ENCODE peak calls at places on chromosome 10, in four cellular contexts. F, U, Z and G are unnamed samples. For H3K27me3, the result is how much of the 10 kb centered on the place peaks cover.

GRCh38 chr10:77386833-77387232 is 250.8 kb downstream of the KCNMA1 start:
- DNase-seq in F (no peak), U (peak), Z (peak), G (no peak)

GRCh38 chr10:87094373-87095240 is at the start of the genes GLUD1 and SHLD2:
- DNase-seq in F (peak), U (peak), Z (peak), G (peak)

GRCh38 chr10:118851062-118852035 is 96.6 kb upstream of the CACUL1 start:
- DNase-seq in F (no peak), U (no peak), Z (no peak), G (no peak)

GRCh38 chr10:24483701-24484100 is 240.0 kb downstream of the ARHGAP21 start:
- DNase-seq in F (peak), U (peak), Z (peak), G (no peak)

GRCh38 chr10:25745976-25746375 is 188.1 kb upstream of the MYO3A start:
- DNase-seq in F (no peak), U (no peak), Z (no peak), G (no peak)

GRCh38 chr10:114110174-114110972 is 63.6 kb downstream of the CCDC186 start:
- DNase-seq in F (peak), U (no peak), Z (no peak), G (no peak)

GRCh38 chr10:129500617-129501339 is 33.7 kb downstream of the MGMT start:
- DNase-seq in F (no peak), U (no peak), Z (no peak), G (no peak)

GRCh38 chr10:34731885-34732701 is 83.0 kb downstream of the PARD3 start:
- DNase-seq in F (no peak), U (peak), Z (peak), G (no peak)

GRCh38 chr10:23370106-23370505 is 25.5 kb upstream of the C10orf67 start:
- DNase-seq in F (no peak), U (no peak), Z (no peak), G (no peak)

GRCh38 chr10:70052462-70053211 is at the start of gene MACROH2A2:
- DNase-seq in F (peak), U (peak), Z (peak), G (no peak)

GRCh38 chr10:8051851-8052257 is 2.6 kb upstream of the GATA3 start:
- DNase-seq in F (peak), U (no peak), Z (no peak), G (no peak)

GRCh38 chr10:8051109-8051781 is 3.2 kb upstream of the GATA3 start:
- DNase-seq in F (no peak), U (no peak), Z (no peak), G (no peak)

GRCh38 chr10:8049151-8049873 is 5.2 kb upstream of the GATA3 start:
- DNase-seq in F (peak), U (no peak), Z (no peak), G (no peak)

GRCh38 chr10:8049874-8050560 is 4.5 kb upstream of the GATA3 start:
- DNase-seq in F (peak), U (no peak), Z (no peak), G (no peak)

GRCh38 chr10:8050561-8051108 is 3.9 kb upstream of the GATA3 start:
- DNase-seq in F (peak), U (peak), Z (no peak), G (no peak)
- H3K4me3 ChIP-seq in F (peak), U (peak), Z (no peak), G (peak)

GRCh38 chr10:76185476-76186255 is 754.2 kb downstream of the LRMDA start:
- DNase-seq in F (no peak), U (no peak), Z (no peak), G (no peak)
- H3K27me3 ChIP-seq in F (under half), U (under half), Z (under half), G (under half)

GRCh38 chr10:108586424-108586823 is 1336.9 kb downstream of the XPNPEP1 start:
- DNase-seq in F (no peak), U (no peak), Z (no peak), G (no peak)
- H3K4me3 ChIP-seq in F (no peak), U (no peak), Z (no peak), G (no peak)

DNA sequence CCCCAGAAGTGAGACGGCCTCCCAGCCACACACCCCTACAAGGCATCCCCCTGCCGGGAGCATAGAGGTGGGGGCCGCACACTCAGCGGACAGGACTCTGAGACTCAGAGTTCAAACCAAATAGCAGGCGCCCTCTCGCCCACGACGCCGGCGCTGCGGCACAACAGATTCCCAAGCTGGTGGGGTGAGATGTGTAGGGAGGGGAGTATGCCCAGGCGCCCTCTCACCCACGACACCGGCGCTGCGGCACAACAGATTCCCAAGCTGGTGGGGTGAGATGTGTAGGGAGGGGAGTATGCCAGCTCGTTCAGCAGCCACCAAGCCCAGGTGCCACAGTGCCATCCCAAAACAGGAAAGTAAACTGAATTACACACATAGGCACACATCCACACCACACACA is 64.7 kb downstream of the TCERG1L start:
- DNase-seq in F (no peak), U (no peak), Z (no peak), G (peak)
- H3K27me3 ChIP-seq in F (under half), U (under half), Z (under half), G (under half)

DNA sequence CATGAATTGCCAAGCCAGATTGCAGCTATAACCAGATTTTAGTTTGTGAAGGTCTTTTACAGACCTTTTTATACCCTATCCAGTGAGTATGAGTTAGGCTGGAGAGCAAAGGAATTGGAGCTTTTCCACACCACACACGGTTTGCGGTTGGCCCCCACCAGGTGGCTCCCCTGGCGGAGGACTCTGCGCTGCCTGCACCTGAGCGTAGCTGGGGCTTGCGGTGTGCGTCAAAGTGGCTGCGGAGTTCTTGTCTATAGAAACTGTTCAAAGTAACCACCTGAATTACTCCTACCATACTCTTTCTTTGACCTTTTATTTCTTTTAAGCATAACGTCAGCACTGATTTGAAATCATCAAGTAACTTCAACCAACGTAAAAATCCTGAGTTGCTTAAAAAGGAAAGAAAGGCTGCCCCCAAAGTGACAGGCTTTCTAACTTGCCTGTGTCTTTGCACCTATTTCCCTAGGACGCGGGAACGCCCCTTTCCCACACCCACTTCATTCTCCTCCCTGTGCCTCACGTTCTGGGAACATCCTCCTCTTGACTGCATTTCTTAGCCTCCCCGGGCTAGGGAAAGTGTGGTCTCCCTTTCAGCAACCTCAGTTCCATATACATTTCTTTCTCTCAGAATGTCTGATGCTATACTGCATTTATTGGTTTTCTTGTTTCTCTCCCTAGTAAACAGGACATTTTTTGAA is 47.6 kb upstream of the TMEM72 start:
- DNase-seq in F (peak), U (no peak), Z (no peak), G (no peak)
- H3K4me3 ChIP-seq in F (no peak), U (no peak), Z (no peak), G (no peak)

GRCh38 chr10:116215651-116216050 is 57.4 kb downstream of the GFRA1 start:
- DNase-seq in F (no peak), U (no peak), Z (no peak), G (no peak)
- H3K27me3 ChIP-seq in F (under half), U (under half), Z (under half), G (under half)

DNA sequence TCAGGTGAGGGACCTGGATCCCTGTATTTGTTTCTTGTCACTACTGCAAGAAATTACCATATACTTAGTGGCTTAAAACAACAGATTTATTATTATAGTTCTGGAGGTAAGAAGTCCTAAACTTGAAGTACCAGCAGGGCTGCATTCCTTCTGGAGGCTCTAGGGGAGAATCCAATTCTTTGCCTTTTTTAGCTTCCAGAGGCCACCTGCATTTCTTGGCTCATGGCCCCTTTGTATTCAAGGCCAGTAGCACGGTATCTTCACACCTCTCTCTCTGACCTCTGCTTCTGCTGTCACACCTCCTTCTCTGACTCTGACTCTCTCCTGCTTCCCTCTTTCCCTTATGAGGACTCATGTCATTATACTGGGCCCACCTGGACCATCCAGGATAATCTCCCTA is 2.2 kb upstream of the LHPP start:
- DNase-seq in F (no peak), U (no peak), Z (no peak), G (no peak)
- H3K4me3 ChIP-seq in F (no peak), U (no peak), Z (no peak), G (no peak)

GRCh38 chr10:92692085-92692671 is 2.4 kb downstream of the HHEX start:
- DNase-seq in F (peak), U (no peak), Z (no peak), G (peak)
- H3K27me3 ChIP-seq in F (half or more), U (under half), Z (under half), G (under half)